ENCODE peak calls at places on chromosomes 11 and 22, in seven cellular contexts. C is NCI-H1930, T is iris pigment epithelial cell, F is AG08396, N is T-helper 2 cell, K is PC-9, D is activated T-cell treated with anti-CD3 and anti-CD28 coated beads for 1 hour. A is an unnamed sample.

GRCh38 chr11:126115820-126116319 is 53.2 kb upstream of the CDON start:
- DNase-seq in K (peak), T (peak), N (peak), C (peak), F (peak), D (no peak), A (no peak)

GRCh38 chr11:28153586-28153985 is 45.4 kb downstream of the METTL15 start:
- DNase-seq in N (no peak), T (no peak), C (no peak), K (no peak), D (no peak), F (no peak), A (no peak)

GRCh38 chr11:91819195-91819594 is 405.4 kb upstream of the FAT3 start:
- DNase-seq in K (no peak), C (no peak), T (no peak), N (no peak), F (no peak), D (no peak), A (no peak)

GRCh38 chr11:45146072-45147016 is at the start of gene PRDM11:
- DNase-seq in N (peak), T (peak), K (peak), C (peak), F (peak), D (peak), A (no peak)

GRCh38 chr22:48096846-48097665 is 1334.6 kb downstream of the TBC1D22A start:
- DNase-seq in F (no peak), T (no peak), C (no peak), N (no peak), K (no peak), D (no peak), A (no peak)

GRCh38 chr11:17686185-17686980 is 33.0 kb upstream of the MYOD1 start:
- DNase-seq in T (no peak), F (no peak), N (no peak), D (no peak), C (no peak), K (no peak), A (no peak)

GRCh38 chr11:69060005-69060404 is 11.3 kb downstream of the TPCN2 start:
- DNase-seq in T (no peak), D (no peak), K (no peak), C (no peak), F (no peak), N (no peak), A (no peak)

GRCh38 chr11:12086271-12087074 is 23.9 kb upstream of the MICAL2 start:
- DNase-seq in F (peak), T (peak), C (no peak), N (peak), D (no peak), K (peak), A (no peak)

GRCh38 chr22:25367756-25368155 is 148.3 kb downstream of the CRYBB2 start:
- DNase-seq in T (no peak), D (no peak), C (no peak), F (no peak), K (no peak), N (no peak), A (no peak)

GRCh38 chr11:1346669-1347390 is 37.4 kb upstream of the TOLLIP start:
- DNase-seq in T (no peak), C (no peak), K (no peak), N (no peak), D (no peak), F (no peak), A (no peak)

GRCh38 chr22:46086577-46087335 is 63.6 kb upstream of the PPARA start:
- DNase-seq in K (no peak), N (no peak), T (no peak), D (no peak), C (no peak), F (no peak), A (no peak)

GRCh38 chr11:56748597-56748996 is at the start of gene OR9G4:
- DNase-seq in D (no peak), N (no peak), K (no peak), F (no peak), T (no peak), C (no peak), A (no peak)

GRCh38 chr11:61695917-61696316 is 15.7 kb downstream of the DAGLA start:
- DNase-seq in K (peak), C (no peak), F (peak), D (peak), T (peak), N (peak), A (peak)

GRCh38 chr11:12860827-12861226 is 148.3 kb upstream of the RASSF10 start:
- DNase-seq in T (peak), K (no peak), F (no peak), C (no peak), N (no peak), D (no peak), A (no peak)

GRCh38 chr22:50270302-50271010 is at the start of gene MAPK11:
- DNase-seq in C (no peak), K (peak), F (peak), T (peak), N (peak), D (peak), A (peak)

GRCh38 chr22:35729309-35729698 is 11.6 kb downstream of the APOL5 start:
- DNase-seq in N (no peak), D (no peak), K (no peak), C (no peak), T (no peak), F (no peak), A (no peak)

GRCh38 chr11:134393638-134394037 is 18.4 kb downstream of the B3GAT1 start:
- DNase-seq in K (peak), D (no peak), F (no peak), C (no peak), N (no peak), T (no peak), A (no peak)

GRCh38 chr11:120324932-120325810 is at the start of gene TLCD5:
- DNase-seq in D (no peak), T (peak), C (peak), K (peak), N (no peak), F (peak), A (no peak)

GRCh38 chr11:706957-707816 is 1.2 kb downstream of the EPS8L2 start:
- DNase-seq in F (peak), K (peak), C (no peak), N (no peak), T (no peak), D (no peak), A (no peak)

GRCh38 chr11:134476435-134477021 is 64.5 kb upstream of the B3GAT1 start:
- DNase-seq in K (no peak), F (no peak), C (no peak), D (no peak), T (no peak), N (no peak), A (no peak)

GRCh38 chr22:36435516-36436415 is 45.7 kb downstream of the TXN2 start:
- DNase-seq in D (peak), F (no peak), T (no peak), C (no peak), N (peak), K (peak), A (peak)

GRCh38 chr11:127345819-127346459 is 345.4 kb upstream of the KIRREL3 start:
- DNase-seq in D (no peak), T (peak), K (peak), F (peak), N (peak), C (no peak), A (no peak)

GRCh38 chr11:73269353-73270088 is 2.6 kb upstream of the P2RY6 start:
- DNase-seq in N (no peak), D (no peak), K (peak), T (no peak), C (no peak), F (no peak), A (no peak)

GRCh38 chr22:46688949-46689348 is 49.1 kb downstream of the CERK start:
- DNase-seq in F (no peak), D (no peak), C (no peak), N (no peak), T (no peak), K (no peak), A (no peak)

GRCh38 chr11:1048375-1049070 is 12.0 kb upstream of the MUC6 start:
- DNase-seq in N (no peak), K (no peak), D (no peak), F (no peak), T (no peak), C (no peak), A (no peak)

GRCh38 chr11:58641326-58641725 is 18.9 kb downstream of the CNTF start:
- DNase-seq in F (no peak), D (no peak), K (no peak), N (no peak), T (no peak), C (no peak), A (no peak)

GRCh38 chr11:20013346-20014066 is 146.8 kb downstream of the DBX1 start:
- DNase-seq in F (no peak), C (no peak), T (peak), K (no peak), N (no peak), D (no peak), A (no peak)

GRCh38 chr22:43440556-43440955 is 28.7 kb downstream of the MPPED1 start:
- DNase-seq in N (no peak), T (no peak), K (no peak), C (no peak), D (no peak), F (no peak), A (no peak)

GRCh38 chr11:18802381-18803257 is 11.0 kb upstream of the PTPN5 start:
- DNase-seq in D (peak), F (peak), C (peak), K (peak), N (peak), T (peak), A (no peak)

GRCh38 chr22:27473533-27473932 is 328.0 kb downstream of the MN1 start:
- DNase-seq in F (no peak), N (no peak), C (no peak), K (peak), D (no peak), T (no peak), A (no peak)

GRCh38 chr11:111788051-111788450 is 21.9 kb upstream of the PPP2R1B start:
- DNase-seq in T (no peak), K (no peak), C (no peak), N (no peak), F (no peak), D (no peak), A (no peak)

GRCh38 chr11:66745356-66746235 is 16.6 kb upstream of the SPTBN2 start:
- DNase-seq in F (no peak), K (peak), C (no peak), T (no peak), N (peak), D (peak), A (peak)

A was measured in T-helper 17 cell.